ENCODE peak calls at places on chromosome 12, in seven cellular contexts. J, B, K, R, G, Q and A are unnamed samples.

GRCh38 chr12:73465106-73465505 is 1072.5 kb upstream of the ATXN7L3B start:
- DNase-seq in J (no peak), B (no peak), K (no peak), R (no peak), G (peak; percentile 34), Q (no peak), A (no peak)

GRCh38 chr12:96383371-96383770 is 16.9 kb downstream of the CDK17 start:
- DNase-seq in J (no peak), B (no peak), K (no peak), R (no peak), G (no peak), Q (no peak), A (no peak)

GRCh38 chr12:120388711-120389431 is 19.9 kb upstream of the MSI1 start:
- DNase-seq in J (no peak), B (no peak), K (no peak), R (no peak), G (peak; percentile 96), Q (no peak), A (no peak)

GRCh38 chr12:75816892-75817291 is 214.7 kb downstream of the PHLDA1 start:
- DNase-seq in J (no peak), B (no peak), K (peak; percentile 57), R (peak; percentile 60), G (no peak), Q (no peak), A (peak; percentile 76)

GRCh38 chr12:42779186-42779859 is 189.8 kb upstream of the PRICKLE1 start:
- DNase-seq in J (no peak), B (no peak), K (no peak), R (peak; percentile 28), G (no peak), Q (no peak), A (peak; percentile 59)

GRCh38 chr12:62003217-62003616 is 257.0 kb upstream of the USP15 start:
- DNase-seq in J (no peak), B (no peak), K (no peak), R (no peak), G (no peak), Q (no peak), A (no peak)

GRCh38 chr12:122721057-122721545 is 4.5 kb upstream of the HCAR3 start:
- DNase-seq in J (no peak), B (no peak), K (no peak), R (peak; percentile 58), G (no peak), Q (peak; percentile 48), A (peak; percentile 3)

GRCh38 chr12:32671930-32672785 is 6.9 kb upstream of the DNM1L start:
- DNase-seq in J (no peak), B (peak; percentile 48), K (peak; percentile 94), R (peak; percentile 78), G (peak; percentile 84), Q (peak; percentile 75), A (peak; percentile 87)

GRCh38 chr12:25792031-25792430 is 166.5 kb upstream of the RASSF8 start:
- DNase-seq in J (no peak), B (no peak), K (no peak), R (no peak), G (no peak), Q (no peak), A (no peak)

GRCh38 chr12:76216585-76217472 is 131.4 kb downstream of the BBS10 start:
- DNase-seq in J (no peak), B (no peak), K (no peak), R (no peak), G (no peak), Q (no peak), A (peak; percentile 19)

GRCh38 chr12:63098851-63099250 is 52.1 kb downstream of the AVPR1A start:
- DNase-seq in J (no peak), B (peak; percentile 47), K (no peak), R (no peak), G (peak; percentile 35), Q (peak; percentile 22), A (no peak)
- TF ChIP-seq CTCF in J (no peak), B (no peak), K (no peak), R (no peak), G (peak; percentile 41), Q (peak; percentile 19), A (no peak)

GRCh38 chr12:98743362-98743953 is 98.4 kb downstream of the APAF1 start:
- DNase-seq in J (no peak), B (peak; percentile 64), K (no peak), R (no peak), G (peak; percentile 73), Q (no peak), A (no peak)
- TF ChIP-seq CTCF in J (peak; percentile 73), B (peak; percentile 48), K (peak; percentile 68), R (peak; percentile 85), G (peak; percentile 84), Q (peak; percentile 33), A (peak; percentile 58)

GRCh38 chr12:69415471-69416275 is 54.5 kb upstream of the FRS2 start:
- DNase-seq in J (peak; percentile 23), B (peak; percentile 42), K (peak; percentile 94), R (peak; percentile 89), G (peak; percentile 87), Q (peak; percentile 74), A (peak; percentile 96)
- TF ChIP-seq CTCF in J (peak; percentile 81), B (peak; percentile 80), K (peak; percentile 84), R (peak; percentile 89), G (peak; percentile 72), Q (peak; percentile 68), A (peak; percentile 92)

GRCh38 chr12:7060353-7060954 is at the start of gene C1S:
- DNase-seq in J (no peak), B (peak; percentile 63), K (peak; percentile 85), R (peak; percentile 88), G (peak; percentile 84), Q (peak; percentile 87), A (peak; percentile 99)
- TF ChIP-seq CTCF in J (peak; percentile 47), B (peak; percentile 26), K (peak; percentile 84), R (peak; percentile 79), G (peak; percentile 62), Q (peak; percentile 72), A (peak; percentile 90)